ENCODE peak calls at places on chromosome 9, in five cellular contexts. A is GM12878, N is K562, L is HepG2, R is SK-N-SH. D is an unnamed sample.

GRCh38 chr9:23036416-23036815 is 589.8 kb downstream of the DMRTA1 start:
- DNase-seq in A (no peak), N (no peak), L (no peak), R (no peak), D (no peak)

GRCh38 chr9:112496074-112496722 is 9.6 kb downstream of the KIAA1958 start:
- DNase-seq in A (no peak), N (no peak), L (peak; percentile 77), R (no peak), D (no peak)

GRCh38 chr9:71589612-71590011 is 178.7 kb downstream of the CEMIP2 start:
- DNase-seq in A (no peak), N (no peak), L (no peak), R (no peak), D (no peak)

GRCh38 chr9:104276709-104277245 is 182.7 kb downstream of the SMC2 start:
- DNase-seq in A (no peak), N (no peak), L (no peak), R (no peak), D (no peak)

GRCh38 chr9:31304576-31304975 is 1079.9 kb upstream of the ACO1 start:
- DNase-seq in A (no peak), N (no peak), L (no peak), R (no peak), D (no peak)

GRCh38 chr9:88998911-88999310 is 7.6 kb downstream of the S1PR3 start:
- DNase-seq in A (no peak), N (no peak), L (no peak), R (no peak), D (peak; percentile 65)

GRCh38 chr9:6525326-6526040 is 112.5 kb downstream of the UHRF2 start:
- DNase-seq in A (no peak), N (no peak), L (no peak), R (no peak), D (no peak)

GRCh38 chr9:88969646-88970373 is 21.5 kb upstream of the S1PR3 start:
- DNase-seq in A (no peak), N (no peak), L (no peak), R (no peak), D (no peak)

GRCh38 chr9:2336055-2336454 is 285.5 kb upstream of the VLDLR start:
- DNase-seq in A (no peak), N (no peak), L (no peak), R (no peak), D (no peak)

GRCh38 chr9:78035369-78035993 is 3.9 kb upstream of the GNAQ start:
- DNase-seq in A (peak; percentile 7), N (peak; percentile 47), L (peak; percentile 69), R (peak; percentile 65), D (peak; percentile 80)

GRCh38 chr9:33923079-33923478 is 106.1 kb downstream of the UBE2R2 start:
- DNase-seq in A (no peak), N (no peak), L (no peak), R (no peak), D (no peak)

GRCh38 chr9:128903871-128904371 is 16.9 kb upstream of the PHYHD1 start:
- DNase-seq in A (no peak), N (no peak), L (no peak), R (no peak), D (no peak)

GRCh38 chr9:130030821-130031481 is 12.0 kb downstream of the FNBP1 start:
- DNase-seq in A (no peak), N (no peak), L (peak; percentile 28), R (no peak), D (no peak)

GRCh38 chr9:97319380-97319779 is 11.9 kb downstream of the CCDC180 start:
- DNase-seq in A (no peak), N (no peak), L (no peak), R (no peak), D (no peak)
- TF ChIP-seq CHD2 in A (no peak), N (no peak), L (no peak), R (no peak), D (no peak)

DNA sequence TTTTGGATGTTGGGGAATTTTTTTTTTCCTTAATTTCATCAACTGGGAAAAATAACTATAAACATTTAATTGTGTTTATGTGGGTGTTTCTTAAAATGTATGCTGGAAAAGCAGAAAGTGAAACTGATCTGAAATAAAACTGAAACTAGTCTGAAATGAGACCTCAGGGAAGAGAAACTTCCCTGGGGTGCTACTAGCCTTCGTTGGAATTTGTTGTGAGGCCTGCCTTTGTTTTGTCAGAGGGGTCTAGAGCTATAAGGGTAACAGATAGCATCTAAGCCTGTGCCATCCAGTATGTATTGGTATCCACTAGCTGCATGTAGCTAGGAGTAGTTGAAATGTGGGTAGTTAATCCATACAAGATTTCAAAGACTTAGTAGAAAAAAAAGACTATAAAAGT is 10.4 kb downstream of the ZNF618 start:
- DNase-seq in A (no peak), N (no peak), L (no peak), R (no peak), D (no peak)
- TF ChIP-seq SMC3 in A (no peak), N (no peak), L (no peak), R (no peak), D (no peak)

DNA sequence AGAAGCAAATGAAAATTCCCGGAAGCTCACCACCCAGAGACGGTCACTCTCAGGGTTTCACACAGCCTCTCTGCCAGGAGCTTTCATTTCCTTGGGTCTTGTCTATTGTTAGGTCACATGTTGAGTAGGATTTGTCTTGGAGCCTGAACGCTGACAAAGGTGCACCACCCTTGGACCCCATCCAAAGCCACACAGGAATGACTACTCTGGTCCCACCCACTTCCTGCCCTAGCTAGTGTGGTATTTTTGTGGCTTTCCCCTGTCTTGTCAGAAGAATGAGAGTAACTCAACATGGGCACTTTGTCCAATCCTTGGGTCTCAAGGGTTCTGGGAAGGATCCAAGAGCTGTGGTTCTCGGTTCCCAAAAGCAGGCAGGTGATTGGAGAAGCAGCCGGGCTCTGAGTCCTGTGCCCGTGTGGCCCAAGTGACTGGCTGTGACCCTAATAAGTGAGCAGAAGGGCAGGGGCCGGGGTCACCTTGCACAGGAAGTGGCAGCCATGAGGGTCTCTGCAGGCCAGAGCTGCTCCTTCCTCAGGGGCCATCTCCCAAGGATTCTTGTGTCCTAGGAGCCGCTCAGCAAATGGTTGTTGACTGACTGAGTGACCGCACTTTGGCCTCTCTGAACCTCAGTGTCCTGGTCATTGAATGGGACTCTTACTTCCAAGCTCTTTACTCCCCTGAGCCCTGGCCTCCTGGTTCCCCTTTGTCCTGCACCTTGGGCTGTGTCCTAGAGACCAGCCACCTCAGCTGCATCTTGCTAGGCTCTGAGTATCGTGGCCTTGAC is 6.9 kb downstream of the FGD3 start:
- DNase-seq in A (peak; percentile 61), N (no peak), L (no peak), R (no peak), D (no peak)
- TF ChIP-seq CHD2 in A (no peak), N (no peak), L (no peak), R (no peak), D (no peak)

GRCh38 chr9:16870606-16871357 is at the start of gene BNC2:
- DNase-seq in A (no peak), N (no peak), L (no peak), R (peak; percentile 84), D (peak; percentile 62)
- TF ChIP-seq SMC3 in A (no peak), N (no peak), L (no peak), R (no peak), D (no peak)

GRCh38 chr9:37350486-37351190 is 71.9 kb upstream of the GRHPR start:
- DNase-seq in A (no peak), N (no peak), L (no peak), R (no peak), D (no peak)
- TF ChIP-seq CHD2 in A (no peak), N (no peak), L (no peak), R (no peak), D (no peak)

GRCh38 chr9:117180896-117181456 is 233.9 kb downstream of the ASTN2 start:
- DNase-seq in A (no peak), N (no peak), L (no peak), R (no peak), D (no peak)

GRCh38 chr9:117184173-117184572 is 230.7 kb downstream of the ASTN2 start:
- DNase-seq in A (no peak), N (no peak), L (no peak), R (peak; percentile 71), D (no peak)

GRCh38 chr9:117178596-117179111 is 236.2 kb downstream of the ASTN2 start:
- DNase-seq in A (no peak), N (no peak), L (no peak), R (peak; percentile 70), D (no peak)
- TF ChIP-seq SMC3 in A (no peak), N (no peak), L (no peak), R (no peak), D (no peak)

GRCh38 chr9:134053941-134054761 is 13.7 kb downstream of the BRD3 start:
- DNase-seq in A (no peak), N (no peak), L (no peak), R (no peak), D (no peak)
- TF ChIP-seq CHD2 in A (no peak), N (no peak), L (no peak), R (no peak), D (no peak)